ENCODE peak calls at places on chromosome 6, in seven cellular contexts. One of them, this sample, is unnamed.
A peak's percentile ranks its signal among the peaks of the same experiment; 100 is the strongest.

GRCh38 chr6:153618371-153619328 is 420.4 kb upstream of the OPRM1 start:
- DNase-seq in K562: no peak
- DNase-seq in esophagus muscularis mucosa: no peak
- DNase-seq in transverse colon: no peak
- DNase-seq in endothelial cell of umbilical vein: no peak
- DNase-seq in suprapubic skin: no peak
- DNase-seq in breast epithelium: no peak
- DNase-seq in this sample: no peak

GRCh38 chr6:111758608-111759293 is 114.5 kb downstream of the FYN start:
- DNase-seq in transverse colon: no peak
- DNase-seq in K562: no peak
- DNase-seq in breast epithelium: no peak
- DNase-seq in suprapubic skin: no peak
- DNase-seq in esophagus muscularis mucosa: no peak
- DNase-seq in endothelial cell of umbilical vein: no peak
- DNase-seq in this sample: no peak

GRCh38 chr6:139135578-139136545 is 982 bp downstream of the HECA start:
- DNase-seq in transverse colon: peak; percentile 78
- DNase-seq in breast epithelium: peak; percentile 58
- DNase-seq in suprapubic skin: peak; percentile 84
- DNase-seq in esophagus muscularis mucosa: no peak
- DNase-seq in K562: peak; percentile 60
- DNase-seq in endothelial cell of umbilical vein: peak; percentile 55
- DNase-seq in this sample: peak; percentile 25

GRCh38 chr6:15264902-15265761 is 19.3 kb downstream of the JARID2 start:
- DNase-seq in breast epithelium: no peak
- DNase-seq in endothelial cell of umbilical vein: no peak
- DNase-seq in transverse colon: no peak
- DNase-seq in K562: peak; percentile 51
- DNase-seq in esophagus muscularis mucosa: no peak
- DNase-seq in suprapubic skin: no peak
- DNase-seq in this sample: no peak

GRCh38 chr6:57207141-57207540 is 15.0 kb downstream of the RAB23 start:
- DNase-seq in breast epithelium: no peak
- DNase-seq in esophagus muscularis mucosa: no peak
- DNase-seq in endothelial cell of umbilical vein: no peak
- DNase-seq in K562: no peak
- DNase-seq in transverse colon: no peak
- DNase-seq in suprapubic skin: no peak
- DNase-seq in this sample: no peak

GRCh38 chr6:139062921-139063320 is 34.4 kb downstream of the ABRACL start:
- DNase-seq in breast epithelium: no peak
- DNase-seq in transverse colon: no peak
- DNase-seq in esophagus muscularis mucosa: no peak
- DNase-seq in K562: no peak
- DNase-seq in endothelial cell of umbilical vein: no peak
- DNase-seq in suprapubic skin: no peak
- DNase-seq in this sample: no peak

GRCh38 chr6:47700596-47700995 is 2.2 kb downstream of the ADGRF4 start:
- DNase-seq in K562: no peak
- DNase-seq in transverse colon: no peak
- DNase-seq in esophagus muscularis mucosa: no peak
- DNase-seq in suprapubic skin: no peak
- DNase-seq in breast epithelium: no peak
- DNase-seq in endothelial cell of umbilical vein: no peak
- DNase-seq in this sample: no peak

GRCh38 chr6:40541556-40542174 is 45.5 kb downstream of the LRFN2 start:
- DNase-seq in K562: no peak
- DNase-seq in transverse colon: no peak
- DNase-seq in breast epithelium: no peak
- DNase-seq in esophagus muscularis mucosa: no peak
- DNase-seq in suprapubic skin: no peak
- DNase-seq in endothelial cell of umbilical vein: no peak
- DNase-seq in this sample: no peak

GRCh38 chr6:147567141-147567805 is 58.8 kb downstream of the SAMD5 start:
- DNase-seq in endothelial cell of umbilical vein: no peak
- DNase-seq in esophagus muscularis mucosa: no peak
- DNase-seq in suprapubic skin: no peak
- DNase-seq in breast epithelium: no peak
- DNase-seq in transverse colon: no peak
- DNase-seq in K562: no peak
- DNase-seq in this sample: no peak

GRCh38 chr6:34489229-34489805 is 23.4 kb downstream of the PACSIN1 start:
- DNase-seq in K562: no peak
- DNase-seq in suprapubic skin: no peak
- DNase-seq in esophagus muscularis mucosa: no peak
- DNase-seq in transverse colon: no peak
- DNase-seq in breast epithelium: no peak
- DNase-seq in endothelial cell of umbilical vein: no peak
- DNase-seq in this sample: no peak

GRCh38 chr6:116945809-116946208 is 68.8 kb downstream of the RFX6 start:
- DNase-seq in endothelial cell of umbilical vein: no peak
- DNase-seq in breast epithelium: no peak
- DNase-seq in esophagus muscularis mucosa: no peak
- DNase-seq in suprapubic skin: no peak
- DNase-seq in transverse colon: no peak
- DNase-seq in K562: no peak
- DNase-seq in this sample: no peak

GRCh38 chr6:12148317-12148801 is 136.2 kb downstream of the HIVEP1 start:
- DNase-seq in esophagus muscularis mucosa: no peak
- DNase-seq in transverse colon: no peak
- DNase-seq in suprapubic skin: no peak
- DNase-seq in K562: no peak
- DNase-seq in breast epithelium: no peak
- DNase-seq in endothelial cell of umbilical vein: peak; percentile 41
- DNase-seq in this sample: no peak

GRCh38 chr6:141056945-141057635 is 1075.6 kb upstream of the GJE1 start:
- DNase-seq in transverse colon: no peak
- DNase-seq in suprapubic skin: no peak
- DNase-seq in esophagus muscularis mucosa: no peak
- DNase-seq in breast epithelium: no peak
- DNase-seq in K562: no peak
- DNase-seq in endothelial cell of umbilical vein: no peak
- DNase-seq in this sample: no peak

GRCh38 chr6:145349950-145350510 is 385.3 kb downstream of the EPM2A start:
- DNase-seq in esophagus muscularis mucosa: no peak
- DNase-seq in K562: no peak
- DNase-seq in breast epithelium: no peak
- DNase-seq in suprapubic skin: no peak
- DNase-seq in endothelial cell of umbilical vein: no peak
- DNase-seq in transverse colon: no peak
- DNase-seq in this sample: no peak

GRCh38 chr6:38974389-38975133 is 74.0 kb upstream of the GLP1R start:
- DNase-seq in esophagus muscularis mucosa: no peak
- DNase-seq in breast epithelium: no peak
- DNase-seq in K562: no peak
- DNase-seq in endothelial cell of umbilical vein: no peak
- DNase-seq in transverse colon: no peak
- DNase-seq in suprapubic skin: no peak
- DNase-seq in this sample: no peak

GRCh38 chr6:127439718-127440117 is 19.5 kb downstream of the KIAA0408 start:
- DNase-seq in breast epithelium: no peak
- DNase-seq in suprapubic skin: no peak
- DNase-seq in transverse colon: no peak
- DNase-seq in K562: no peak
- DNase-seq in esophagus muscularis mucosa: no peak
- DNase-seq in endothelial cell of umbilical vein: no peak
- DNase-seq in this sample: no peak

GRCh38 chr6:81446509-81446908 is 306.0 kb downstream of the TENT5A start:
- DNase-seq in suprapubic skin: no peak
- DNase-seq in breast epithelium: no peak
- DNase-seq in endothelial cell of umbilical vein: no peak
- DNase-seq in K562: no peak
- DNase-seq in transverse colon: no peak
- DNase-seq in esophagus muscularis mucosa: no peak
- DNase-seq in this sample: no peak

GRCh38 chr6:143253630-143254029 is 192.9 kb downstream of the AIG1 start:
- DNase-seq in K562: no peak
- DNase-seq in breast epithelium: no peak
- DNase-seq in suprapubic skin: no peak
- DNase-seq in endothelial cell of umbilical vein: no peak
- DNase-seq in transverse colon: no peak
- DNase-seq in esophagus muscularis mucosa: no peak
- DNase-seq in this sample: no peak

GRCh38 chr6:11273406-11274065 is 41.1 kb upstream of the NEDD9 start:
- DNase-seq in endothelial cell of umbilical vein: no peak
- DNase-seq in K562: no peak
- DNase-seq in transverse colon: peak; percentile 52
- DNase-seq in esophagus muscularis mucosa: no peak
- DNase-seq in breast epithelium: no peak
- DNase-seq in suprapubic skin: no peak
- DNase-seq in this sample: no peak

GRCh38 chr6:149727793-149728498 is 10.0 kb upstream of the LATS1 start:
- DNase-seq in transverse colon: no peak
- DNase-seq in endothelial cell of umbilical vein: no peak
- DNase-seq in esophagus muscularis mucosa: no peak
- DNase-seq in breast epithelium: no peak
- DNase-seq in K562: no peak
- DNase-seq in suprapubic skin: no peak
- DNase-seq in this sample: no peak

GRCh38 chr6:139230421-139230840 is 61.4 kb downstream of the TXLNB start:
- DNase-seq in esophagus muscularis mucosa: no peak
- DNase-seq in endothelial cell of umbilical vein: no peak
- DNase-seq in transverse colon: no peak
- DNase-seq in suprapubic skin: no peak
- DNase-seq in breast epithelium: no peak
- DNase-seq in K562: no peak
- DNase-seq in this sample: no peak

GRCh38 chr6:166068768-166069167 is 98.9 kb downstream of the TBXT start:
- DNase-seq in transverse colon: no peak
- DNase-seq in esophagus muscularis mucosa: no peak
- DNase-seq in K562: no peak
- DNase-seq in breast epithelium: no peak
- DNase-seq in suprapubic skin: no peak
- DNase-seq in endothelial cell of umbilical vein: no peak
- DNase-seq in this sample: no peak

GRCh38 chr6:16420332-16420714 is 181.9 kb downstream of the GMPR start:
- DNase-seq in suprapubic skin: no peak
- DNase-seq in K562: no peak
- DNase-seq in endothelial cell of umbilical vein: no peak
- DNase-seq in breast epithelium: no peak
- DNase-seq in esophagus muscularis mucosa: no peak
- DNase-seq in transverse colon: no peak
- DNase-seq in this sample: no peak

GRCh38 chr6:16415677-16416076 is 177.3 kb downstream of the GMPR start:
- DNase-seq in breast epithelium: no peak
- DNase-seq in K562: no peak
- DNase-seq in endothelial cell of umbilical vein: no peak
- DNase-seq in suprapubic skin: no peak
- DNase-seq in esophagus muscularis mucosa: no peak
- DNase-seq in transverse colon: no peak
- DNase-seq in this sample: no peak

GRCh38 chr6:16421462-16421960 is 183.1 kb downstream of the GMPR start:
- DNase-seq in K562: no peak
- DNase-seq in suprapubic skin: no peak
- DNase-seq in breast epithelium: no peak
- DNase-seq in esophagus muscularis mucosa: no peak
- DNase-seq in endothelial cell of umbilical vein: no peak
- DNase-seq in transverse colon: no peak
- DNase-seq in this sample: no peak

GRCh38 chr6:16419636-16420331 is 181.4 kb downstream of the GMPR start:
- DNase-seq in suprapubic skin: no peak
- DNase-seq in esophagus muscularis mucosa: no peak
- DNase-seq in transverse colon: no peak
- DNase-seq in breast epithelium: no peak
- DNase-seq in endothelial cell of umbilical vein: no peak
- DNase-seq in K562: no peak
- DNase-seq in this sample: no peak

GRCh38 chr6:16420715-16421461 is 182.5 kb downstream of the GMPR start:
- DNase-seq in K562: no peak
- DNase-seq in suprapubic skin: no peak
- DNase-seq in breast epithelium: no peak
- DNase-seq in endothelial cell of umbilical vein: no peak
- DNase-seq in transverse colon: peak; percentile 32
- DNase-seq in esophagus muscularis mucosa: no peak
- DNase-seq in this sample: no peak
- TF ChIP-seq POLR2AphosphoS5 in K562: no peak
- TF ChIP-seq POLR2AphosphoS5 in suprapubic skin: no peak
- TF ChIP-seq POLR2AphosphoS5 in breast epithelium: no peak
- TF ChIP-seq POLR2AphosphoS5 in endothelial cell of umbilical vein: no peak
- TF ChIP-seq POLR2AphosphoS5 in transverse colon: no peak
- TF ChIP-seq POLR2AphosphoS5 in esophagus muscularis mucosa: no peak
- TF ChIP-seq POLR2AphosphoS5 in this sample: no peak

DNA sequence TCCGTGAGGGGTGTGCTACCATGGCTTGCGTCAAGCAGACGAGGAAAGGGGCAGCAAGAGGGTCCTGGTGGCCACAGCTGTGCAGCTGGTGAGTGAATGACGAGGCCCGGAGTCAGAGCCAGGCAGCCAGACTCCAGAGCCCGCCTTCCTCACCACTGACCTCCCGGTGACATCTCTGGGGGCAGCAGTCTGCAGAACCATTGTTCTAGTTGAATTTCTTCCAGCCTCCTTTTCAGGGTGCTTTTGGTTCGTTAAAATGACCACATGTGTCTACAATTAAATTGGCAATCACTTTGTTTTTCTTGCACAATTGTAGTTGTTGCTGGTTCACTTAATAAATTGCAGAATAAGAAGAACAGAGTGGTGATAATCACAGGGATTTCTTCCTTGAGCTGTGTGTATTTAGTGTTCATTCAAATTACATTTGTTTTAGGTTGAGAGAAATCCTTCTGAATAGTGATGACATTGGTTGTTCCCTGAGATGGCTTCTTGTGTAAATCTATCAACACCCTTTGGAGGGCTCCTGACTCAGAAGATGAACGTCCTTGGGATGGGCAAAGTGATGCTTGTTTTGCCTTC is 96.4 kb downstream of the TULP4 start:
- DNase-seq in K562: no peak
- DNase-seq in endothelial cell of umbilical vein: peak; percentile 95
- DNase-seq in suprapubic skin: peak; percentile 67
- DNase-seq in esophagus muscularis mucosa: peak; percentile 57
- DNase-seq in transverse colon: no peak
- DNase-seq in breast epithelium: no peak
- DNase-seq in this sample: no peak
- TF ChIP-seq POLR2AphosphoS5 in K562: no peak
- TF ChIP-seq POLR2AphosphoS5 in endothelial cell of umbilical vein: peak; percentile 92
- TF ChIP-seq POLR2AphosphoS5 in suprapubic skin: no peak
- TF ChIP-seq POLR2AphosphoS5 in esophagus muscularis mucosa: no peak
- TF ChIP-seq POLR2AphosphoS5 in transverse colon: no peak
- TF ChIP-seq POLR2AphosphoS5 in breast epithelium: no peak
- TF ChIP-seq POLR2AphosphoS5 in this sample: no peak

GRCh38 chr6:30357678-30358339 is 12.9 kb downstream of the RPP21 start:
- DNase-seq in K562: peak; percentile 60
- DNase-seq in endothelial cell of umbilical vein: peak; percentile 71
- DNase-seq in breast epithelium: no peak
- DNase-seq in esophagus muscularis mucosa: no peak
- DNase-seq in suprapubic skin: no peak
- DNase-seq in transverse colon: peak; percentile 44
- DNase-seq in this sample: no peak
- TF ChIP-seq POLR2AphosphoS5 in K562: no peak
- TF ChIP-seq POLR2AphosphoS5 in endothelial cell of umbilical vein: no peak
- TF ChIP-seq POLR2AphosphoS5 in breast epithelium: no peak
- TF ChIP-seq POLR2AphosphoS5 in esophagus muscularis mucosa: peak; percentile 28
- TF ChIP-seq POLR2AphosphoS5 in suprapubic skin: no peak
- TF ChIP-seq POLR2AphosphoS5 in transverse colon: no peak
- TF ChIP-seq POLR2AphosphoS5 in this sample: no peak

DNA sequence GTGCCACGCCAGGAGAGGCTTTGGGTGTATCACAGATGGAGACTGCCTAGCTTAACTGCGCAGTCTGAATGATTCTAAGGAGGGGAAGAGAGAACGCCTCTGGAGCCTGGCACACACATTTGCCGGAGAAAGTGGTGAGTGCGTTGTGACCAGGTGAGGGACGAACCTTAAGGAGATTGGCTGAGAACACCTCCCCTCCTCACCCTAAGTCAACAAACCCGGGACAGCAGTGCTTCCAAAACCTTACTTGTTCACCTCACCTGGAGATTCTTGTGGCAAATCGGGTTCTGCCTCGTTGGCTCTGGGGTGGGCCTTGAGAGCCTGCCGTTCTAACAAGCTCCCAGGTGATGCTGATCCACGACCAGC is 9.4 kb downstream of the SYNJ2 start:
- DNase-seq in transverse colon: no peak
- DNase-seq in suprapubic skin: no peak
- DNase-seq in endothelial cell of umbilical vein: no peak
- DNase-seq in K562: no peak
- DNase-seq in breast epithelium: no peak
- DNase-seq in esophagus muscularis mucosa: no peak
- DNase-seq in this sample: no peak
- TF ChIP-seq POLR2AphosphoS5 in transverse colon: no peak
- TF ChIP-seq POLR2AphosphoS5 in suprapubic skin: no peak
- TF ChIP-seq POLR2AphosphoS5 in endothelial cell of umbilical vein: no peak
- TF ChIP-seq POLR2AphosphoS5 in K562: no peak
- TF ChIP-seq POLR2AphosphoS5 in breast epithelium: no peak
- TF ChIP-seq POLR2AphosphoS5 in esophagus muscularis mucosa: no peak
- TF ChIP-seq POLR2AphosphoS5 in this sample: no peak